ENCODE peak calls at places on chromosomes 11 and 22, in five cellular contexts. P is Peyer's patch, X is left ventricle myocardium inferior, H is fibroblast of the aortic adventitia, R is AG04449. Z is an unnamed sample.

GRCh38 chr11:121575250-121575962 is 122.6 kb upstream of the SORL1-AS1 start:
- DNase-seq in X (peak; percentile 58), R (no peak), P (no peak), H (no peak), Z (peak; percentile 89)

GRCh38 chr11:62708423-62709261 is 1.2 kb downstream of the GNG3 start:
- DNase-seq in P (peak; percentile 62), X (no peak), H (no peak), R (no peak), Z (peak; percentile 74)

GRCh38 chr11:83174008-83174407 is 17.1 kb downstream of the PCF11 start:
- DNase-seq in P (no peak), R (no peak), X (no peak), H (no peak), Z (no peak)

GRCh38 chr22:39512026-39512425 is 8.3 kb upstream of the ATF4 start:
- DNase-seq in X (no peak), H (no peak), R (no peak), P (no peak), Z (no peak)

GRCh38 chr11:43942651-43943356 is 367 bp downstream of the C11orf96 start:
- DNase-seq in H (no peak), R (no peak), P (no peak), X (no peak), Z (peak; percentile 68)

GRCh38 chr11:19577849-19578619 is 134.6 kb upstream of the NAV2 start:
- DNase-seq in X (peak; percentile 48), P (no peak), H (peak; percentile 87), R (no peak), Z (no peak)

GRCh38 chr11:3614742-3615171 is 27.0 kb downstream of the ART5 start:
- DNase-seq in P (no peak), R (no peak), H (no peak), X (no peak), Z (peak; percentile 71)

GRCh38 chr11:111510311-111510710 is 1.9 kb downstream of the BTG4 start:
- DNase-seq in P (no peak), X (no peak), H (peak; percentile 32), R (no peak), Z (no peak)

GRCh38 chr11:27392715-27393114 is 29.7 kb upstream of the CCDC34 start:
- DNase-seq in R (peak; percentile 59), X (no peak), H (peak; percentile 96), P (no peak), Z (no peak)

GRCh38 chr11:114166897-114167323 is 107.4 kb downstream of the ZBTB16 start:
- DNase-seq in X (no peak), H (peak; percentile 94), R (peak; percentile 44), P (no peak), Z (no peak)

GRCh38 chr11:34168642-34169051 is 63.2 kb downstream of the NAT10 start:
- DNase-seq in P (no peak), R (no peak), H (no peak), X (no peak), Z (no peak)

GRCh38 chr11:77152846-77153245 is 24.8 kb downstream of the MYO7A start:
- DNase-seq in H (peak; percentile 31), R (no peak), X (no peak), P (no peak), Z (no peak)

GRCh38 chr11:126359431-126360048 is 4.1 kb downstream of the ST3GAL4 start:
- DNase-seq in R (no peak), X (peak; percentile 82), P (no peak), H (peak; percentile 83), Z (peak; percentile 76)

GRCh38 chr11:128190312-128190711 is 397.0 kb downstream of the ETS1 start:
- DNase-seq in X (no peak), R (no peak), P (no peak), H (no peak), Z (no peak)

GRCh38 chr11:99687320-99687719 is 666.6 kb downstream of the CNTN5 start:
- DNase-seq in R (no peak), X (no peak), P (no peak), H (no peak), Z (no peak)
- TF ChIP-seq CTCF in R (no peak), X (no peak), P (no peak), H (no peak), Z (no peak)

GRCh38 chr11:44978279-44978960 is 27.7 kb upstream of the TP53I11 start:
- DNase-seq in X (no peak), R (no peak), H (no peak), P (no peak), Z (no peak)

GRCh38 chr11:44976576-44976975 is 25.9 kb upstream of the TP53I11 start:
- DNase-seq in R (no peak), X (no peak), P (peak; percentile 74), H (no peak), Z (no peak)

GRCh38 chr11:44978961-44979331 is 28.3 kb upstream of the TP53I11 start:
- DNase-seq in P (peak; percentile 69), H (no peak), R (no peak), X (no peak), Z (no peak)

GRCh38 chr11:44979536-44980399 is 29.1 kb upstream of the TP53I11 start:
- DNase-seq in R (no peak), P (peak; percentile 71), H (no peak), X (no peak), Z (peak; percentile 84)

DNA sequence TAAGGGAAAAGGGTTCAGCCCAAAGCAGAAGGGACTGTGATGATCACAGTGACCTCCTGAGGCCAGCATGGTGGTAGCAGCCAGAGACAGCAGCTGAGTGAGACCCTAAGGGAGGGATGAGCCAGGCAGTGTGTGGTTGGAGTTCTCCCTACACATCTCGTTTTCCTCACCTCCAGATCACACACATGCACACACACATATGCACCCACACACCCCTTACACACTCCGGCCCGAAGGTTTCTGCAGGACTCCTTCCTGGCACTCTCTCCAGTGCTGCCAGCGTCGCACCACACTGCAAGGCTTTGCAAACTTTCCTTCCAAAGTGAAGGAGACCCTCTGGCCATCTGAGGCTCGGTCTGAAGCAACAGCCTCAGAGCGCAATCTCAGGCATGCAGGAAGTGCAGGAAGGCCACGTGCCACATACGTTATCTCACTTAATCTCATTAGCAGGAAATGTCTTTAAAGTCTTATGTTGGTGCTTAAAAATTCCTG is 26.9 kb upstream of the TP53I11 start:
- DNase-seq in P (peak; percentile 59), H (no peak), X (no peak), R (no peak), Z (no peak)
- TF ChIP-seq CTCF in P (no peak), H (no peak), X (peak; percentile 35), R (peak; percentile 8), Z (peak; percentile 40)

GRCh38 chr11:748007-748359 is 719 bp downstream of the TALDO1 start:
- DNase-seq in P (peak; percentile 58), X (no peak), R (no peak), H (peak; percentile 22), Z (peak; percentile 74)

GRCh38 chr11:746289-747175 is 732 bp upstream of the TALDO1 start:
- DNase-seq in X (no peak), H (no peak), R (no peak), P (no peak), Z (no peak)

GRCh38 chr11:742571-743201 is 4.6 kb upstream of the TALDO1 start:
- DNase-seq in H (no peak), P (no peak), R (no peak), X (no peak), Z (no peak)

GRCh38 chr11:749731-750130 is 2.5 kb downstream of the TALDO1 start:
- DNase-seq in X (no peak), R (no peak), H (peak; percentile 30), P (no peak), Z (peak; percentile 69)

DNA sequence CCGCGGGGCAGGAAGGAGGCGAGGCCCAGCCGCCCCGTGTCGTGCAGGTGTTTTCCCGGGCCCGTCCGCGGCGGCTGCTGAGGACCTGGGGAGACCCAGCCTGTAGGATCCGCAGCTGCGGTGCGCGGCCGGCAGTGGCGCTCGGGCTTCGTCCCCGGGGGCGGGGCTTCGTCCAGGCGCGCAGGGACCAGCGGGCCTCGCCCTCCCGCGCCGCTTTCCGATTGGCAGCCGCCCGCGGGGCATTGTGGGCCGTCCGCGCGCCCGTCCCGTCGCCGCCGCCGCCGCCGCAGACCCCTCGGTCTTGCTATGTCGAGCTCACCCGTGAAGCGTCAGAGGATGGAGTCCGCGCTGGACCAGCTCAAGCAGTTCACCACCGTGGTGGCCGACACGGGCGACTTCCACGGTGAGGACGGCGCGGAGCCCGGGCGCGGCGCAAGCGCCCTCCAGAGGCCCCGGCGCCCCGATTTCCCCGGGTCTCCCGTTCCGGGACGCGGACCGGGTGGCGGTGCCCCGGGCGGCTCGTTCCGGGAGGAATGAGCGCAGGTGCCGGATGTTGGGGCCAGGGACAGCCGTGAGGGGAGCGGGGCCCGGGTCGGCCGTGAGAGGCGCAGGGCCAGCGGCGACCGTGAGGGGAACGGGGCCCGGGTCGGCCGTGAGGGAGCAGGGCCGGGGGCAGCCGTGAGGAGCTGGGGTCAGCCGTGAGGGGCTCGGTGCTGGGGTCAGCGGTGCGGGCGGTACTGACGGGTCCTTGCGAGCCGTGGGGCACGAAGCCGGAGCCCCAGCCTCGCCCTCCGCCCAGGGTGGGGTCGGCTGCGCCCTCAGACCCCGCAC is at the start of gene TALDO1:
- DNase-seq in H (peak; percentile 68), R (no peak), X (peak; percentile 93), P (peak; percentile 96), Z (peak; percentile 97)
- TF ChIP-seq CTCF in H (peak; percentile 9), R (peak; percentile 34), X (peak; percentile 46), P (peak; percentile 16), Z (peak; percentile 30)

GRCh38 chr22:33139937-33140336 is 81.8 kb upstream of the SYN3 start:
- DNase-seq in H (no peak), X (no peak), P (no peak), R (no peak), Z (no peak)
- TF ChIP-seq CTCF in H (no peak), X (no peak), P (no peak), R (no peak), Z (no peak)

DNA sequence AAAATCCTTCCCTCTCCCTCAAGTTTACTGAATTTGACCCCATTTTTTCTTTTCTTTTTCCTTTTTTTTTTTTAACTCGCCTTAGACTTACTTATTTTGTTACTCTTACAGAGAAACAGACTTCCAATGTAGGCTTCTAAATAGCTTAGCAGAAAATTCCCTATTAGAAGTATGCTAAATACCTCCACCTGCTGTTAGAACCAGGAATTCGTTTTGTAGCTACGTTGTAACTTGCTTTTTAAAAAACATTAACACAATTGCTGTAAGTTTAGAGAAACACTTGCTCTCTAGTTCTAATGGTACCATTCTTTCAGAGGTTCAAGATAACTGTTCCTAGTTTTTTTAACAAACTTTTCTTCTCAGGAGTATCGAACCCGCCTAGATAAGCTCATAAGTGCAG is 324.2 kb downstream of the DCDC1 start:
- DNase-seq in H (peak; percentile 27), P (no peak), X (no peak), R (no peak), Z (no peak)
- TF ChIP-seq CTCF in H (peak; percentile 29), P (no peak), X (peak; percentile 35), R (no peak), Z (no peak)

GRCh38 chr11:96002754-96003290 is 78.9 kb upstream of the MTMR2 start:
- DNase-seq in R (no peak), X (no peak), H (no peak), P (no peak), Z (no peak)
- TF ChIP-seq CTCF in R (no peak), X (no peak), H (no peak), P (no peak), Z (no peak)

GRCh38 chr11:1706634-1707400 is 9.8 kb downstream of the KRTAP5-6 start:
- DNase-seq in H (peak; percentile 2), R (no peak), P (no peak), X (peak; percentile 36), Z (no peak)
- TF ChIP-seq CTCF in H (no peak), R (peak; percentile 2), P (no peak), X (peak; percentile 52), Z (peak; percentile 26)

GRCh38 chr11:22778642-22779041 is 51.0 kb downstream of the SVIP start:
- DNase-seq in R (no peak), H (no peak), P (no peak), X (no peak), Z (no peak)
- TF ChIP-seq CTCF in R (no peak), H (no peak), P (no peak), X (no peak), Z (no peak)